ENCODE peak calls at places on chromosomes 13 and 19, in eight cellular contexts. D is breast epithelium, F is body of pancreas, T is stomach, H is ovary, J is tibial nerve, W is HCT116, G is K562. R is an unnamed sample.
A peak's percentile ranks its signal among the peaks of the same experiment; 100 is the strongest.

GRCh38 chr19:2054763-2055162 is 3.7 kb upstream of the MKNK2 start:
- DNase-seq in J (no peak), F (no peak), G (no peak), W (no peak), T (no peak), D (no peak), H (peak; percentile 53), R (peak; percentile 23)

GRCh38 chr13:21849323-21849722 is 178.4 kb downstream of the FGF9 start:
- DNase-seq in T (no peak), J (no peak), F (peak; percentile 34), D (no peak), H (no peak), G (peak; percentile 21), W (peak; percentile 40), R (no peak)

GRCh38 chr13:110696776-110697175 is 9.1 kb downstream of the CARS2 start:
- DNase-seq in J (no peak), G (no peak), D (no peak), H (no peak), T (no peak), W (no peak), F (no peak), R (no peak)

GRCh38 chr13:74687452-74688180 is 553.4 kb upstream of the KLF12 start:
- DNase-seq in J (no peak), D (no peak), G (no peak), F (no peak), W (no peak), H (no peak), T (no peak), R (no peak)

GRCh38 chr13:92362717-92363116 is 863.9 kb upstream of the GPC6 start:
- DNase-seq in T (no peak), D (no peak), W (no peak), H (no peak), J (no peak), G (no peak), F (peak; percentile 17), R (no peak)

GRCh38 chr19:19642506-19643157 is 825 bp downstream of the GMIP start:
- DNase-seq in G (peak; percentile 16), J (no peak), H (no peak), T (no peak), D (no peak), F (no peak), W (no peak), R (no peak)

GRCh38 chr13:46552888-46553520 is at the start of gene LRCH1:
- DNase-seq in H (peak; percentile 90), G (peak; percentile 88), D (peak; percentile 87), J (peak; percentile 76), W (peak; percentile 52), T (peak; percentile 90), F (peak; percentile 89), R (peak; percentile 76)

GRCh38 chr13:57672168-57672567 is 40.6 kb downstream of the PCDH17 start:
- DNase-seq in H (no peak), W (no peak), D (no peak), T (no peak), J (no peak), G (no peak), F (no peak), R (no peak)

GRCh38 chr13:74132152-74132767 is 1.9 kb downstream of the KLF12 start:
- DNase-seq in W (no peak), F (no peak), T (no peak), D (no peak), J (no peak), H (no peak), G (no peak), R (no peak)

GRCh38 chr13:27120811-27121210 is 50.8 kb downstream of the USP12 start:
- DNase-seq in T (no peak), F (no peak), D (no peak), H (no peak), J (no peak), G (no peak), W (no peak), R (no peak)

GRCh38 chr19:2243274-2244121 is 5.6 kb upstream of the AMH start:
- DNase-seq in H (no peak), W (no peak), G (no peak), D (no peak), F (peak; percentile 31), J (no peak), T (no peak), R (no peak)

GRCh38 chr13:91381371-91381770 is 17.1 kb upstream of the GPC5 start:
- DNase-seq in W (no peak), G (peak; percentile 60), F (no peak), T (no peak), H (no peak), J (no peak), D (no peak), R (no peak)

GRCh38 chr13:76828316-76828741 is 57.9 kb downstream of the KCTD12 start:
- DNase-seq in F (no peak), D (no peak), W (no peak), T (no peak), H (no peak), G (no peak), J (no peak), R (no peak)

GRCh38 chr13:41960700-41961697 is at the start of gene VWA8:
- DNase-seq in H (peak; percentile 88), D (peak; percentile 35), F (peak; percentile 85), J (peak; percentile 30), W (peak; percentile 63), G (peak; percentile 82), T (peak; percentile 85), R (peak; percentile 82)

GRCh38 chr13:45051315-45051714 is 62.0 kb downstream of the GPALPP1 start:
- DNase-seq in F (no peak), H (no peak), G (no peak), D (no peak), T (no peak), W (no peak), J (no peak), R (no peak)

GRCh38 chr13:90696656-90697055 is 650.8 kb upstream of the MIR17HG start:
- DNase-seq in F (no peak), J (no peak), T (no peak), D (no peak), W (no peak), G (no peak), H (no peak), R (no peak)

GRCh38 chr19:4009990-4010807 is 2.7 kb downstream of the PIAS4 start:
- DNase-seq in T (no peak), H (peak; percentile 61), G (no peak), W (no peak), D (no peak), J (no peak), F (peak; percentile 71), R (no peak)

GRCh38 chr19:49210901-49211451 is 53.4 kb downstream of the TRPM4 start:
- DNase-seq in D (no peak), T (no peak), H (no peak), W (no peak), G (no peak), J (no peak), F (no peak), R (no peak)

GRCh38 chr19:49213791-49214190 is 56.2 kb downstream of the TRPM4 start:
- DNase-seq in T (no peak), G (peak; percentile 69), D (no peak), F (no peak), H (no peak), W (no peak), J (no peak), R (no peak)

GRCh38 chr19:49214701-49215100 is 57.1 kb downstream of the TRPM4 start:
- DNase-seq in T (no peak), F (no peak), J (no peak), W (no peak), G (no peak), D (no peak), H (no peak), R (no peak)

GRCh38 chr19:49212302-49212701 is 54.7 kb downstream of the TRPM4 start:
- DNase-seq in G (peak; percentile 36), H (no peak), J (no peak), T (no peak), W (no peak), D (no peak), F (no peak), R (no peak)

DNA sequence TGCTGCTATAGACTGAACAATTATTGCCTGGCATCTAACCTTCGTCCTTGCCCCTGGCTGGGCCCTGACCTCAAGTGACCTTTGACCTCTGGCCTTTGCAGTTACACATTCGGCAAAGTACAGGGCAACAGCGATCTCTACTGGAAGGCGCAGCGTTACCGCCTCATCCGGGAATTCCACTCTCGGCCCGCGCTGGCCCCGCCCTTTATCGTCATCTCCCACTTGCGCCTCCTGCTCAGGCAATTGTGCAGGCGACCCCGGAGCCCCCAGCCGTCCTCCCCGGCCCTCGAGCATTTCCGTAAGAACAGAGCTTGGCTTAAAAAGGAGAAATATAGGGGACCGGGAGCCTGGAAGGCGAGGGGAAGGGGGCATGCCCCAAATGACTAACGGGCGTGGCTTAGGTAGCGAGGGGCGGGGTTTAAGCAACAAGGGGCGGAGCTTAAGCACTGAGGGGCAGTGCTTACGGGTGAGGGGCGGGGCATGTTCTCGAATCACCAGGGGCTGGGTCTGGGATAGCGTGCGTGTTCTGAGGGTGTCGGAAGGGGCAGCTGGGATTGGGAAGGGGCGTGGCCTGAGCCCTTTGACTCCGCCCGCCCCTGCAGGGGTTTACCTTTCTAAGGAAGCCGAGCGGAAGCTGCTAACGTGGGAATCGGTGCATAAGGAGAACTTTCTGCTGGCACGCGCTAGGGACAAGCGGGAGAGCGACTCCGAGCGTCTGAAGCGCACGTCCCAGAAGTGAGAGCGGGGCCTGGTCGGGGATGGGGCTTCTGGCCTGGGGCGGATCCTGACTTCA is 52.7 kb downstream of the TRPM4 start:
- DNase-seq in T (no peak), G (peak; percentile 91), H (peak; percentile 70), F (peak; percentile 89), W (no peak), J (peak; percentile 33), D (no peak), R (no peak)
- TF ChIP-seq POLR2A in T (no peak), G (no peak), H (no peak), F (no peak), W (no peak), J (no peak), D (no peak), R (no peak)

GRCh38 chr19:30036154-30037129 is 94.4 kb downstream of the URI1 start:
- DNase-seq in H (no peak), D (no peak), G (no peak), F (no peak), J (no peak), W (no peak), T (no peak), R (no peak)
- H3K27ac ChIP-seq in H (no peak overlapping the region), D (no peak overlapping the region), G (no peak overlapping the region), F (no peak overlapping the region), J (no peak overlapping the region), W (no peak overlapping the region), T (no peak overlapping the region), R (no peak overlapping the region)

DNA sequence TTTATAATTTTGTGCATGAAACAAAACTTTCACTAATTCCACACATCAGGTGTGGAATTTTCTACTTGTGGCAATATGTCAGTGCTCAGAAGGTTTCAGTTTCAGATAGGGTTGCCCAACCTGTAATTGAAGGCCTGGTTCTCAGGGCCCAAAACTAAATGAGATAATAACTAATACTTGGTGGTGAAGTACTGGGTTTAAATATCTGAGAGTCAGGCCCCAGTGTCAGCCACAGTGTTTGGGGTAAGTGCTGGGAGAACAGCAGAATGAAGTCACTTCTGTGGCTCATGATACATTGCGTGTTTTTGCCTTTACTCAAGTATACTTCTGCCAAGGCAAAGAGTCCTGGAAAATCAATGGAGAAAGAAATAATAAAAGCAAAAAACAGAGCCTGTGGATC is 5.6 kb downstream of the SAFB start:
- DNase-seq in W (no peak), G (no peak), H (no peak), D (no peak), J (no peak), F (no peak), T (no peak), R (no peak)
- H3K4me3 ChIP-seq in W (no peak overlapping the region), G (no peak overlapping the region), H (no peak overlapping the region), D (no peak overlapping the region), J (no peak overlapping the region), F (no peak overlapping the region), T (no peak overlapping the region), R (no peak overlapping the region)

GRCh38 chr19:35127871-35128270 is 7.0 kb downstream of the LGI4 start:
- DNase-seq in H (no peak), F (no peak), G (no peak), W (no peak), T (no peak), D (no peak), J (no peak), R (no peak)
- TF ChIP-seq POLR2A in H (no peak), F (no peak), G (no peak), W (no peak), T (no peak), D (no peak), J (no peak), R (no peak)